ENCODE peak calls at places on chromosomes 13 and 19, in ten cellular contexts. One of them, this sample, is unnamed.

GRCh38 chr19:56927294-56927693 is 86.8 kb upstream of the PEG3 start:
- DNase-seq in GM12878: no peak
- DNase-seq in prostate gland: no peak
- DNase-seq in suprapubic skin: no peak
- DNase-seq in HCT116: no peak
- DNase-seq in upper lobe of left lung: no peak
- DNase-seq in GM23338: no peak
- DNase-seq in stomach: no peak
- DNase-seq in transverse colon: no peak
- DNase-seq in Panc1: no peak
- DNase-seq in this sample: no peak

GRCh38 chr13:85093808-85094207 is 705.4 kb downstream of the SLITRK6 start:
- DNase-seq in upper lobe of left lung: no peak
- DNase-seq in GM23338: no peak
- DNase-seq in transverse colon: no peak
- DNase-seq in HCT116: peak
- DNase-seq in stomach: no peak
- DNase-seq in GM12878: no peak
- DNase-seq in suprapubic skin: no peak
- DNase-seq in prostate gland: no peak
- DNase-seq in Panc1: no peak
- DNase-seq in this sample: no peak

GRCh38 chr13:64808704-64809103 is 2421.4 kb downstream of the PCDH9 start:
- DNase-seq in GM12878: no peak
- DNase-seq in GM23338: no peak
- DNase-seq in prostate gland: no peak
- DNase-seq in transverse colon: no peak
- DNase-seq in Panc1: no peak
- DNase-seq in upper lobe of left lung: no peak
- DNase-seq in stomach: no peak
- DNase-seq in suprapubic skin: no peak
- DNase-seq in HCT116: no peak
- DNase-seq in this sample: no peak

GRCh38 chr13:68160466-68160865 is 930.3 kb upstream of the PCDH9 start:
- DNase-seq in Panc1: no peak
- DNase-seq in upper lobe of left lung: no peak
- DNase-seq in stomach: no peak
- DNase-seq in suprapubic skin: no peak
- DNase-seq in HCT116: no peak
- DNase-seq in GM23338: no peak
- DNase-seq in prostate gland: no peak
- DNase-seq in transverse colon: no peak
- DNase-seq in GM12878: no peak
- DNase-seq in this sample: no peak

GRCh38 chr13:22252281-22252830 is 581.5 kb downstream of the FGF9 start:
- DNase-seq in HCT116: no peak
- DNase-seq in Panc1: no peak
- DNase-seq in GM23338: no peak
- DNase-seq in prostate gland: no peak
- DNase-seq in transverse colon: no peak
- DNase-seq in stomach: no peak
- DNase-seq in upper lobe of left lung: no peak
- DNase-seq in suprapubic skin: no peak
- DNase-seq in GM12878: no peak
- DNase-seq in this sample: no peak

GRCh38 chr13:42484396-42484795 is 89.6 kb upstream of the TNFSF11 start:
- DNase-seq in GM12878: no peak
- DNase-seq in transverse colon: no peak
- DNase-seq in suprapubic skin: no peak
- DNase-seq in stomach: no peak
- DNase-seq in upper lobe of left lung: no peak
- DNase-seq in HCT116: no peak
- DNase-seq in prostate gland: no peak
- DNase-seq in Panc1: no peak
- DNase-seq in GM23338: no peak
- DNase-seq in this sample: no peak

GRCh38 chr13:40488869-40489391 is 177.5 kb downstream of the FOXO1 start:
- DNase-seq in upper lobe of left lung: no peak
- DNase-seq in Panc1: no peak
- DNase-seq in GM23338: no peak
- DNase-seq in prostate gland: no peak
- DNase-seq in HCT116: no peak
- DNase-seq in GM12878: no peak
- DNase-seq in suprapubic skin: no peak
- DNase-seq in transverse colon: no peak
- DNase-seq in stomach: no peak
- DNase-seq in this sample: no peak

GRCh38 chr13:38849316-38849715 is 141.3 kb downstream of the STOML3 start:
- DNase-seq in Panc1: no peak
- DNase-seq in upper lobe of left lung: no peak
- DNase-seq in stomach: no peak
- DNase-seq in HCT116: no peak
- DNase-seq in transverse colon: no peak
- DNase-seq in suprapubic skin: no peak
- DNase-seq in GM12878: no peak
- DNase-seq in GM23338: no peak
- DNase-seq in prostate gland: no peak
- DNase-seq in this sample: no peak

GRCh38 chr13:45601680-45602079 is 13.9 kb downstream of the ERICH6B start:
- DNase-seq in GM23338: no peak
- DNase-seq in transverse colon: no peak
- DNase-seq in suprapubic skin: no peak
- DNase-seq in upper lobe of left lung: no peak
- DNase-seq in Panc1: no peak
- DNase-seq in HCT116: no peak
- DNase-seq in stomach: no peak
- DNase-seq in prostate gland: no peak
- DNase-seq in GM12878: no peak
- DNase-seq in this sample: no peak

GRCh38 chr19:17489392-17490030 is 19.2 kb downstream of the SLC27A1 start:
- DNase-seq in prostate gland: no peak
- DNase-seq in Panc1: no peak
- DNase-seq in upper lobe of left lung: no peak
- DNase-seq in suprapubic skin: no peak
- DNase-seq in GM23338: peak
- DNase-seq in HCT116: no peak
- DNase-seq in transverse colon: no peak
- DNase-seq in GM12878: no peak
- DNase-seq in stomach: no peak
- DNase-seq in this sample: no peak

GRCh38 chr19:40758491-40758890 is 7.5 kb downstream of the SNRPA start:
- DNase-seq in prostate gland: no peak
- DNase-seq in suprapubic skin: no peak
- DNase-seq in upper lobe of left lung: no peak
- DNase-seq in Panc1: no peak
- DNase-seq in GM23338: no peak
- DNase-seq in HCT116: no peak
- DNase-seq in stomach: no peak
- DNase-seq in GM12878: no peak
- DNase-seq in transverse colon: no peak
- DNase-seq in this sample: no peak

GRCh38 chr13:27915301-27916207 is 4.2 kb upstream of the PDX1 start:
- DNase-seq in GM23338: peak
- DNase-seq in Panc1: no peak
- DNase-seq in transverse colon: no peak
- DNase-seq in GM12878: no peak
- DNase-seq in suprapubic skin: no peak
- DNase-seq in HCT116: no peak
- DNase-seq in stomach: no peak
- DNase-seq in prostate gland: no peak
- DNase-seq in upper lobe of left lung: no peak
- DNase-seq in this sample: no peak

GRCh38 chr13:27918918-27919255 is 913 bp upstream of the PDX1 start:
- DNase-seq in HCT116: no peak
- DNase-seq in prostate gland: no peak
- DNase-seq in suprapubic skin: no peak
- DNase-seq in upper lobe of left lung: no peak
- DNase-seq in transverse colon: no peak
- DNase-seq in GM12878: no peak
- DNase-seq in GM23338: peak
- DNase-seq in Panc1: no peak
- DNase-seq in stomach: no peak
- DNase-seq in this sample: no peak

GRCh38 chr13:27919299-27919933 is 384 bp upstream of the PDX1 start:
- DNase-seq in GM23338: no peak
- DNase-seq in stomach: no peak
- DNase-seq in HCT116: peak
- DNase-seq in Panc1: no peak
- DNase-seq in upper lobe of left lung: no peak
- DNase-seq in suprapubic skin: no peak
- DNase-seq in transverse colon: no peak
- DNase-seq in GM12878: no peak
- DNase-seq in prostate gland: no peak
- DNase-seq in this sample: no peak

GRCh38 chr13:27918041-27918917 is 1.5 kb upstream of the PDX1 start:
- DNase-seq in HCT116: no peak
- DNase-seq in suprapubic skin: no peak
- DNase-seq in stomach: no peak
- DNase-seq in GM12878: no peak
- DNase-seq in prostate gland: no peak
- DNase-seq in upper lobe of left lung: no peak
- DNase-seq in transverse colon: no peak
- DNase-seq in GM23338: peak
- DNase-seq in Panc1: no peak
- DNase-seq in this sample: no peak

DNA sequence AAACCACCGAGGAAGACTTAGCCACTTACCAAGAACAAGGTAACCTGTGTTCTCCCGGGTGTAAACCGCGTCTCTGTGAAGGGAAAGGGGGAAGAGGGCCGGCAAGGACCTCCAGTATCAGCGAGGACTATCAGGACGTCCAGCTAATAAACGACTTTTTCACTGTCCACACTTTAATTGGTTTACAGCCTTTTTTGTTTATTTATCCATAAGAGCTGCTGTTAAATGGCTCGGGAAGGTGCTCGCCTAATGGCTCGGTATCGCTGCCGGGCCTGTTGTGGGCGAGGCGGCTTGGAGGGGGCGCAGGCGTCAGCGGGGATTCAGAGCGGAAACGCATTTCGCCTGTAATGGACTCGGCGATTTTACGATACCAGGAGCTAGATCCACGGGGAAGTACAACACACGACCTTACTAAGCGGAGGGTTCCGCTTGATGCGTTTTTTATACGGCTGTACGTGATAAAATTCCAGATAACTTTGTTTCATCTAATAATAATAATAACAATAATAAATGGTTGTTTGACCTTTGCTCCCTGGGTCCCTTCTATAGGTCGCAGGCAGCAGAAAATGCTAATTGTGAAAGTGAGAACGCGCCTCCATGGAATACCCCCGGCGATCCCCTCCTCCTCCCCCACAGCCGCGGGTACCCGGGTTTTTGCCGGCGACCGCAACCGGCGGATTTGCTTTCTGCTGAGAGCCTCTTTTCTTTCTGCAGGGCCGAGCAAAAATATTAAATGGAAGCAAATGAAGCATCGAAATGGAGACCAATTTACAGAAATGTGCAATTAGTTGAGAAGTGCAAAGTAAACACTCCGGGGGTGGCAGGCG is 2.5 kb upstream of the PDX1 start:
- DNase-seq in Panc1: no peak
- DNase-seq in GM12878: no peak
- DNase-seq in HCT116: no peak
- DNase-seq in suprapubic skin: no peak
- DNase-seq in GM23338: peak
- DNase-seq in prostate gland: no peak
- DNase-seq in stomach: no peak
- DNase-seq in upper lobe of left lung: no peak
- DNase-seq in transverse colon: no peak
- DNase-seq in this sample: no peak
- TF ChIP-seq POLR2AphosphoS5 in Panc1: no peak
- TF ChIP-seq POLR2AphosphoS5 in GM12878: no peak
- TF ChIP-seq POLR2AphosphoS5 in HCT116: no peak
- TF ChIP-seq POLR2AphosphoS5 in suprapubic skin: no peak
- TF ChIP-seq POLR2AphosphoS5 in GM23338: no peak
- TF ChIP-seq POLR2AphosphoS5 in prostate gland: no peak
- TF ChIP-seq POLR2AphosphoS5 in stomach: no peak
- TF ChIP-seq POLR2AphosphoS5 in upper lobe of left lung: no peak
- TF ChIP-seq POLR2AphosphoS5 in transverse colon: no peak
- TF ChIP-seq POLR2AphosphoS5 in this sample: no peak

DNA sequence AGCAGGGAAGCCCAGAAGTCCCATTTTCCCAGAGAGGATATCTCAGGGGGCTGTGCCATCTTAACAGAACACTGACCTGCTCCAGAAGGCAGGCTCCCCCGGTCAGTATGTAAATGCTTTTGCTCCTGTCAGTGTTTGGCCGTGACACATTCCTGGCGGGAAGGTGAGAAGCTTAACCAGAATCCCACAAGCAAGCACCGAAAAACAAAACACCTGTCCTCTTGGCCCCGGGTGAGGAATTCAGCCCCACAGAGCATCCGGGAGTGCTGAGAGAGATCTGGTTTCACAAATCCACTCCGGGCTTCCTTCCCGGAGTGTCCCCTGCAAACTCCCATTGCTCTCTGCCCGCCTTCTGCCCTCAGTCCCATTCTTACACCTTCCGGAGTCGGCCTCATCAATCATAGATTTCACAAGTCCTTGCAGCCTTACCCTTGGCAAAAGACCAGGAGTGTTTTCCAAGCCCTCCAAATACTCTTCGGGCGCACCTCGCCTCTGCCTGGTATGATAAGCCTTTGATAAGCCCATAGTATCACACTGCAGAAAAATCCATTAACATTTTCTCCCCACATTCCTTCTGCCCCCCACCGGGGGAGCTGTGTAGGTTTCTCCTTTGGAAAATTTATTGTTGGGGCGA is 12.2 kb downstream of the TPM4 start:
- DNase-seq in stomach: peak
- DNase-seq in GM12878: no peak
- DNase-seq in GM23338: no peak
- DNase-seq in suprapubic skin: no peak
- DNase-seq in HCT116: no peak
- DNase-seq in upper lobe of left lung: peak
- DNase-seq in prostate gland: peak
- DNase-seq in Panc1: no peak
- DNase-seq in transverse colon: no peak
- DNase-seq in this sample: no peak
- TF ChIP-seq CTCF in stomach: no peak
- TF ChIP-seq CTCF in GM12878: peak
- TF ChIP-seq CTCF in GM23338: peak
- TF ChIP-seq CTCF in suprapubic skin: no peak
- TF ChIP-seq CTCF in HCT116: peak
- TF ChIP-seq CTCF in upper lobe of left lung: no peak
- TF ChIP-seq CTCF in prostate gland: no peak
- TF ChIP-seq CTCF in Panc1: no peak
- TF ChIP-seq CTCF in transverse colon: no peak
- TF ChIP-seq CTCF in this sample: no peak

GRCh38 chr19:38434549-38435051 is 1.1 kb downstream of the RYR1 start:
- DNase-seq in stomach: no peak
- DNase-seq in HCT116: no peak
- DNase-seq in prostate gland: no peak
- DNase-seq in transverse colon: peak
- DNase-seq in GM12878: no peak
- DNase-seq in suprapubic skin: no peak
- DNase-seq in upper lobe of left lung: no peak
- DNase-seq in GM23338: peak
- DNase-seq in Panc1: no peak
- DNase-seq in this sample: no peak
- H3K4me3 ChIP-seq in stomach: no peak
- H3K4me3 ChIP-seq in HCT116: no peak
- H3K4me3 ChIP-seq in prostate gland: no peak
- H3K4me3 ChIP-seq in transverse colon: no peak
- H3K4me3 ChIP-seq in GM12878: no peak
- H3K4me3 ChIP-seq in suprapubic skin: no peak
- H3K4me3 ChIP-seq in upper lobe of left lung: no peak
- H3K4me3 ChIP-seq in GM23338: peak
- H3K4me3 ChIP-seq in Panc1: no peak
- H3K4me3 ChIP-seq in this sample: no peak

GRCh38 chr13:49303533-49304252 is 56.0 kb downstream of the CDADC1 start:
- DNase-seq in GM23338: no peak
- DNase-seq in transverse colon: no peak
- DNase-seq in GM12878: no peak
- DNase-seq in prostate gland: no peak
- DNase-seq in stomach: peak
- DNase-seq in suprapubic skin: no peak
- DNase-seq in upper lobe of left lung: no peak
- DNase-seq in HCT116: no peak
- DNase-seq in Panc1: no peak
- DNase-seq in this sample: peak
- TF ChIP-seq POLR2AphosphoS5 in GM23338: no peak
- TF ChIP-seq POLR2AphosphoS5 in transverse colon: no peak
- TF ChIP-seq POLR2AphosphoS5 in GM12878: no peak
- TF ChIP-seq POLR2AphosphoS5 in prostate gland: no peak
- TF ChIP-seq POLR2AphosphoS5 in stomach: peak
- TF ChIP-seq POLR2AphosphoS5 in suprapubic skin: no peak
- TF ChIP-seq POLR2AphosphoS5 in upper lobe of left lung: peak
- TF ChIP-seq POLR2AphosphoS5 in HCT116: no peak
- TF ChIP-seq POLR2AphosphoS5 in Panc1: no peak
- TF ChIP-seq POLR2AphosphoS5 in this sample: peak

This sample was measured in spleen.